ENCODE peak calls at places on chromosomes 7 and 10, in four cellular contexts. One of them, this sample, is unnamed.

GRCh38 chr10:74677951-74678350 is 148.4 kb upstream of the KAT6B start:
- DNase-seq in A549: no peak
- DNase-seq in HepG2: no peak
- DNase-seq in K562: no peak
- DNase-seq in this sample: no peak

GRCh38 chr10:86339226-86339865 is 27.2 kb downstream of the GRID1 start:
- DNase-seq in HepG2: no peak
- DNase-seq in A549: no peak
- DNase-seq in K562: no peak
- DNase-seq in this sample: peak; percentile 8

GRCh38 chr10:154348-154747 is 19.1 kb downstream of the ZMYND11 start:
- DNase-seq in A549: no peak
- DNase-seq in HepG2: no peak
- DNase-seq in K562: no peak
- DNase-seq in this sample: no peak

GRCh38 chr10:87864497-87865059 is 1.2 kb downstream of the PTEN start:
- DNase-seq in HepG2: no peak
- DNase-seq in A549: no peak
- DNase-seq in K562: peak; percentile 4
- DNase-seq in this sample: no peak

GRCh38 chr7:47253650-47254080 is 328.2 kb downstream of the TNS3 start:
- DNase-seq in K562: peak; percentile 28
- DNase-seq in HepG2: no peak
- DNase-seq in A549: peak; percentile 69
- DNase-seq in this sample: no peak

GRCh38 chr10:8811201-8811600 is 756.7 kb downstream of the GATA3 start:
- DNase-seq in HepG2: no peak
- DNase-seq in K562: no peak
- DNase-seq in A549: no peak
- DNase-seq in this sample: no peak

GRCh38 chr10:58513189-58514101 is 773 bp downstream of the BICC1 start:
- DNase-seq in HepG2: no peak
- DNase-seq in A549: peak; percentile 69
- DNase-seq in K562: no peak
- DNase-seq in this sample: peak; percentile 41

GRCh38 chr7:2224491-2224928 is 8.2 kb downstream of the MAD1L1 start:
- DNase-seq in K562: no peak
- DNase-seq in HepG2: no peak
- DNase-seq in A549: no peak
- DNase-seq in this sample: no peak

GRCh38 chr10:29057712-29058426 is 231.0 kb upstream of the LYZL1 start:
- DNase-seq in K562: no peak
- DNase-seq in HepG2: no peak
- DNase-seq in A549: no peak
- DNase-seq in this sample: no peak

GRCh38 chr7:50711271-50712175 is 71.2 kb downstream of the GRB10 start:
- DNase-seq in K562: no peak
- DNase-seq in A549: no peak
- DNase-seq in HepG2: no peak
- DNase-seq in this sample: no peak

GRCh38 chr10:520402-520787 is 169.1 kb downstream of the DIP2C start:
- DNase-seq in HepG2: no peak
- DNase-seq in A549: no peak
- DNase-seq in K562: no peak
- DNase-seq in this sample: no peak

GRCh38 chr7:154879629-154880028 is 123.3 kb downstream of the PAXIP1 start:
- DNase-seq in K562: no peak
- DNase-seq in HepG2: no peak
- DNase-seq in A549: no peak
- DNase-seq in this sample: no peak

GRCh38 chr10:62454696-62455451 is 80.7 kb downstream of the ZNF365 start:
- DNase-seq in K562: no peak
- DNase-seq in HepG2: no peak
- DNase-seq in A549: peak; percentile 14
- DNase-seq in this sample: no peak

GRCh38 chr7:131555565-131556054 is 818 bp downstream of the PODXL start:
- DNase-seq in K562: no peak
- DNase-seq in HepG2: no peak
- DNase-seq in A549: no peak
- DNase-seq in this sample: no peak

GRCh38 chr7:24894670-24895221 is 85.2 kb downstream of the OSBPL3 start:
- DNase-seq in HepG2: no peak
- DNase-seq in K562: peak; percentile 50
- DNase-seq in A549: no peak
- DNase-seq in this sample: peak; percentile 56

GRCh38 chr7:24902276-24902675 is 77.7 kb downstream of the OSBPL3 start:
- DNase-seq in A549: no peak
- DNase-seq in K562: no peak
- DNase-seq in HepG2: no peak
- DNase-seq in this sample: no peak

GRCh38 chr7:24899905-24900304 is 80.1 kb downstream of the OSBPL3 start:
- DNase-seq in HepG2: no peak
- DNase-seq in K562: no peak
- DNase-seq in A549: no peak
- DNase-seq in this sample: no peak

GRCh38 chr7:24896031-24896433 is 83.9 kb downstream of the OSBPL3 start:
- DNase-seq in K562: no peak
- DNase-seq in HepG2: no peak
- DNase-seq in A549: no peak
- DNase-seq in this sample: no peak

DNA sequence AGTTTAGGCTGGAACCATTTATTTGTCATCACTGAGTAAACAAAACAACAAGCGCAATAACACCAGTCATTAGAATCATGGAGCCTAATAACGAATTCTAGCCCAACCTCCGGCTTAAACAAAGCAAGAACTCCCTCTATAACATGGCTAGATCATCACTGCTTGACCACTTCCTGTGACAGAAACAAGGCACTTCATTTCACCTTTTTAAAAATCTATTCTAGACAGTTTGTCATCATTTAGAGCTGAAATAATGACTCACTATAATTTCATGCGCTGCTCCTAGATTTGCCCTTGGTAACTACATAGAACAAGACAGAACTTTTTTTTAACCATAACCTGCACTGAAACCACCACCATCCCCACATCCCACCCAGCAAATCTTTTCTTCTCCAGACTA is 81.3 kb downstream of the OSBPL3 start:
- DNase-seq in K562: no peak
- DNase-seq in HepG2: no peak
- DNase-seq in A549: no peak
- DNase-seq in this sample: no peak
- TF ChIP-seq NR3C1 in K562: no peak
- TF ChIP-seq NR3C1 in HepG2: no peak
- TF ChIP-seq NR3C1 in A549: no peak
- TF ChIP-seq NR3C1 in this sample: no peak

DNA sequence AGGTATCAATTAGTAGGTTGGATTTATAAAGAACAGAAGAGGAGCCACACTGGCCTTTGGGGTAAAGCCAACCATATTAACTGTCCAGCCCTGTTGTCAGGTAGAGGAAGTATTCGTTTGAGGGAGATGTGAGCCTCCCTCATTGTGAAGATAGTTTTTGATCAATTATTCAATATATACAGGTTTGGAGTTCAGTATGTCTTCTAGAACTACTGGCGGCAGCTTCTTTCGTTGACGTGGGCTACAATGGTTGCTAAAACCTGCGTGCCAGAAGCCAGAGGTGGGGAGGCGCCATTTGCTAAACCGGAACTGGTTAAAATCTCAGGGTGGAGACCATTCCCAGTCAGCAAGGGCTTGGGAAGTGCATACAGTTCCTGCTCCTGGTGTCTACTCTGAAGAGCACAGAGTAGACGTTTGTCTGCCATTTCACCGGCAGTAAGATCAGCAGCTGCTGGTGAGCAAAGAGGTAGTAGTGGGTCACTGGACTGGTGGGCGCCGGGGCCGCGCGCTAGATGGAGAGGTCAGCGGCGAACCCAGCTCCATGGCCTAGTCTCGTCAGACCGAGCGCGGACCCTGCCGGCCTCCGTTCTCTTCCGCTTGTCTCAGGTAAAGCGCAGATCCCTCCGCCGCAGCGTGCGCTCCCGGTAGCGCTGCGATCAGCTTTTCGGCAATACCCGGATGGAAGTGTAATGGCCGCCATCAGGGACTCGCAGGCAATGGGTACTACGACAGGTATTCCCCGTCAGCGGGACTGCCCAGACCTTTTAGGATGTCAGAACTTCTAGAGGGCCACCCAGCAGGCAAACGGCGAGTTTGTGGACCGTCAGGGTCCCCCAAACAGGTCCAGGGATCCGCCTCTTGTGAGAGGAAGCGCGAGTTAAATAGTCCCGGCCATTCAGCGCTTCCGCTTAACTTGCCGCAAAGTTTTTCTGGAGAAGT is at the start of gene ZNF518A:
- DNase-seq in HepG2: peak; percentile 90
- DNase-seq in A549: peak; percentile 87
- DNase-seq in K562: peak; percentile 69
- DNase-seq in this sample: peak; percentile 91
- TF ChIP-seq JUN in HepG2: no peak
- TF ChIP-seq JUN in A549: peak; percentile 88
- TF ChIP-seq JUN in K562: peak; percentile 60
- TF ChIP-seq JUN in this sample: no peak

DNA sequence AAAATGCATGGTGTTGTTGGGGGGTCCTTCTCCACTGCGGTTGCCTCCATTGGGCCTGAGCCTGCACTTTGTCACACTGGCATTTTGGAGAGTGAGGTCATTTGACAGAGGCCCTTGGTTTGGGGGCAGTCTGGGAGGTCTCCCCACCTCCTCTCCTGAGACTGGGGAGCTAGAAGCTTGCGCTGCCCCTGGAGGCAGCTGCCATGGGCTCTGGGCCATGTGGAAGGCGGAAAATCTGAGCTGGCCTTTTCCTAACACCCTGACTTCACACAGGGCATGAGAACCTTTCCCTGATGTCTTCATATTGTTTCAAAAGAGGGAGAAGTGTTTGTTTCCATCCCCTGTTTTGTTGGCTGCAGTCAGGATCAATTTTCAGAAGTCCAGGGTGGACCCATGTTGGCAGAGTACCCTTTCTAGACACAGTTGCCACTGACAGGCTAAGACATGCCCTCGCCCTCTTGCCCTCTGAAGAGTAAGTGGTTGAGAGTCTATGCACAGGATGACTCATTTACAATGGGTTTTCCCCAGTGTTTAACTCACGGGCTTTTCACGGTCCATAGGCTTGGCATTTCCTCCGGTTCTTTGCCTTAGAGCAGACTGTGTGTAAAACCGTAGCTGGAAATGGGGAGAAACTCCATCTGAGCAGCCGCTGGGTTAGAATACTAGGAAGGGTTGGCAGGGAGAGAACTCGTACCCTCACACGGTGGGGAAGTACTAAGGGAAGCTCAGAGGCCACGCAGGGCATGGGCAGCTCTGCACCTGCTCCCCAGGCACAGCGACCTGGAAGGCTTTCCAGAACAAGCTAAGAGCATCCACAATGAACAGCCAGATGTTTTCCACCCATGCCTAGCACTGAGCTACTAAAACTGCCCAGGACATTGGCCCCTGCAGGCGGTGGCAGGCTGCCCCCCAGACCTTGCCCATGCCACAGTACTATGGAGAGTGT is 655.0 kb downstream of the SDK1 start:
- DNase-seq in HepG2: no peak
- DNase-seq in K562: no peak
- DNase-seq in A549: peak; percentile 43
- DNase-seq in this sample: no peak
- TF ChIP-seq NR3C1 in HepG2: no peak
- TF ChIP-seq NR3C1 in K562: no peak
- TF ChIP-seq NR3C1 in A549: no peak
- TF ChIP-seq NR3C1 in this sample: no peak

GRCh38 chr10:17676919-17677318 is 33.0 kb downstream of the STAM start:
- DNase-seq in A549: no peak
- DNase-seq in K562: no peak
- DNase-seq in HepG2: no peak
- DNase-seq in this sample: no peak
- TF ChIP-seq JUN in A549: no peak
- TF ChIP-seq JUN in K562: no peak
- TF ChIP-seq JUN in HepG2: no peak
- TF ChIP-seq JUN in this sample: no peak

GRCh38 chr10:78543026-78543748 is 509.5 kb downstream of the RPS24 start:
- DNase-seq in HepG2: no peak
- DNase-seq in K562: no peak
- DNase-seq in A549: no peak
- DNase-seq in this sample: no peak

GRCh38 chr10:78544447-78545085 is 510.9 kb downstream of the RPS24 start:
- DNase-seq in HepG2: peak; percentile 37
- DNase-seq in A549: no peak
- DNase-seq in K562: no peak
- DNase-seq in this sample: no peak

GRCh38 chr10:78545756-78546155 is 512.1 kb downstream of the RPS24 start:
- DNase-seq in A549: no peak
- DNase-seq in HepG2: no peak
- DNase-seq in K562: no peak
- DNase-seq in this sample: no peak

GRCh38 chr10:78542536-78542935 is 508.9 kb downstream of the RPS24 start:
- DNase-seq in A549: no peak
- DNase-seq in HepG2: no peak
- DNase-seq in K562: no peak
- DNase-seq in this sample: no peak

DNA sequence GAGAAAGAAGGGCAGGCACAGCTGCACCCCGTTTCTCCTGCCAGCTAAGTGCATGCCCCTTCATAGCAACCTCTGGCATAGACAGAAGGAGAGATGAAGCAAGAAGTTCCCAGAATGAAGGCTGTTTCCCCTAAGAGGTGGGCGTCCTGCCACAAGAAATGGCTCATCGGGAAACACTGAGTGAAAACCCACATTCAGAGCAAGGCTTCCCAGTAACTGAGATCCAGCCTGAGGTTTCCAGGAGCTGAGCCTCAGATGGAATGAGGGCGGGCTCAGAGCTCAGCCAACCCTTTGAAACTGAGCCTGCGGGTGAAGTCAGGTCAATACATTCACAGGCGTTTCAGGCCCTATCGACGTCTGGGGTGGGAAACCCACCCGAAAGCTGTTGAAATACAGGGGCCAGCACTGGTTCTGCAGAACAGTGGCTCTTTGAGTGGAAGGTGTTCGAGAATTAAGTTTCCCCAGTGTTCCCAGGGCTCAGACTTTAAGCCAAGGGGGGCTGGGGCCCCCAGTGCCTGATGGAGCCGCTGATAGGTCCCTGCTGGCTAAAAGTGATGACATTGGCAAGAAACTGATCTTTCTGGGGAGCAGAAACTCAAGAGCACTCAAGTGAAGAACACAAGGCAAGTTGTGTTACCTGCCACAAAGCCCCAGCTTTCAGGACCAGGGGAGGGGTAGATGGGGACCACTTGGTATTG is 510.2 kb downstream of the RPS24 start:
- DNase-seq in A549: no peak
- DNase-seq in HepG2: peak; percentile 62
- DNase-seq in K562: no peak
- DNase-seq in this sample: no peak
- TF ChIP-seq NR3C1 in A549: no peak
- TF ChIP-seq NR3C1 in HepG2: no peak
- TF ChIP-seq NR3C1 in K562: no peak
- TF ChIP-seq NR3C1 in this sample: no peak